ENCODE peak calls at places on chromosome 15, in ten cellular contexts. Y, S, E, J, P, A, H, Q, V and W are unnamed samples.

GRCh38 chr15:62035256-62035908 is 24.9 kb downstream of the VPS13C start:
- DNase-seq in H (peak), J (peak), E (no peak), S (no peak), Q (no peak), Y (no peak), P (no peak), A (peak), V (no peak), W (no peak)

GRCh38 chr15:99029358-99029871 is 21.8 kb upstream of the PGPEP1L start:
- DNase-seq in A (no peak), Y (no peak), E (no peak), V (no peak), P (no peak), Q (no peak), S (no peak), J (no peak), H (no peak), W (peak)

GRCh38 chr15:94857466-94857865 is 626.1 kb downstream of the MCTP2 start:
- DNase-seq in S (no peak), H (no peak), E (no peak), Q (no peak), J (no peak), Y (no peak), P (no peak), V (no peak), A (no peak), W (no peak)

GRCh38 chr15:84904409-84904808 is 19.9 kb downstream of the SLC28A1 start:
- DNase-seq in S (no peak), J (no peak), P (no peak), Y (no peak), Q (no peak), V (no peak), H (no peak), E (no peak), A (no peak), W (no peak)

GRCh38 chr15:98493966-98494511 is 154.3 kb upstream of the IGF1R start:
- DNase-seq in V (no peak), S (no peak), A (no peak), Y (no peak), P (no peak), Q (no peak), E (no peak), J (no peak), H (no peak), W (no peak)

GRCh38 chr15:67311751-67312150 is 57.2 kb downstream of the IQCH start:
- DNase-seq in Y (no peak), S (no peak), J (no peak), P (no peak), E (no peak), Q (no peak), V (no peak), H (no peak), A (no peak), W (no peak)

GRCh38 chr15:50145451-50145872 is 26.4 kb upstream of the ATP8B4 start:
- DNase-seq in V (no peak), P (peak), S (no peak), J (peak), A (peak), Y (no peak), H (peak), Q (no peak), E (no peak), W (no peak)

GRCh38 chr15:68484696-68485400 is 52.9 kb upstream of the ITGA11 start:
- DNase-seq in J (peak), H (peak), S (no peak), P (no peak), Y (no peak), E (no peak), A (peak), V (no peak), Q (no peak), W (no peak)

GRCh38 chr15:81056276-81056675 is 55.6 kb downstream of the TLNRD1 start:
- DNase-seq in H (no peak), P (peak), S (no peak), Y (no peak), A (no peak), Q (no peak), E (no peak), V (no peak), J (no peak), W (no peak)

GRCh38 chr15:70533931-70534742 is 229.2 kb downstream of the UACA start:
- DNase-seq in S (no peak), Q (no peak), H (no peak), P (no peak), E (no peak), Y (no peak), J (no peak), V (no peak), A (no peak), W (peak)

GRCh38 chr15:45583731-45584639 is 3.2 kb upstream of the BLOC1S6 start:
- DNase-seq in J (no peak), Q (no peak), Y (no peak), E (no peak), V (no peak), A (no peak), S (no peak), P (peak), H (no peak), W (no peak)

GRCh38 chr15:80966431-80967197 is 23.0 kb downstream of the MESD start:
- DNase-seq in Y (no peak), A (no peak), S (no peak), Q (no peak), E (no peak), P (no peak), J (no peak), H (no peak), V (no peak), W (peak)